ENCODE peak calls at places on chromosomes 5 and 9, in seven cellular contexts. H is endothelial cell, L is AG10803, W is Calu3, V is AG04450, J is thyroid gland, X is heart right ventricle. P is an unnamed sample.

GRCh38 chr5:92409131-92409530 is 1026.0 kb upstream of the ARRDC3 start:
- DNase-seq in H (no peak), L (peak), W (no peak), X (no peak), J (no peak), V (no peak), P (no peak)

GRCh38 chr5:94830520-94830919 is 212.1 kb downstream of the SLF1 start:
- DNase-seq in H (no peak), L (peak), V (no peak), W (no peak), X (no peak), J (no peak), P (no peak)

GRCh38 chr5:37771203-37771611 is 68.6 kb downstream of the GDNF start:
- DNase-seq in X (no peak), H (no peak), W (no peak), J (no peak), V (no peak), L (no peak), P (no peak)

GRCh38 chr9:89547000-89547399 is 49.1 kb upstream of the SEMA4D start:
- DNase-seq in W (no peak), H (no peak), L (no peak), J (no peak), X (no peak), V (no peak), P (no peak)

GRCh38 chr5:10666531-10667305 is 94.3 kb downstream of the DAP start:
- DNase-seq in W (no peak), H (no peak), V (no peak), J (no peak), L (no peak), X (no peak), P (no peak)

GRCh38 chr5:159601216-159601615 is 270.9 kb upstream of the IL12B start:
- DNase-seq in H (no peak), V (no peak), L (peak), X (no peak), W (no peak), J (no peak), P (no peak)

GRCh38 chr5:123450114-123450513 is 26.9 kb upstream of the CEP120 start:
- DNase-seq in V (no peak), L (no peak), X (no peak), H (no peak), W (no peak), J (no peak), P (no peak)

GRCh38 chr9:87950765-87951488 is 23.4 kb downstream of the CDK20 start:
- DNase-seq in H (no peak), W (peak), V (no peak), L (no peak), J (no peak), X (no peak), P (no peak)

GRCh38 chr5:172736524-172737135 is 34.4 kb downstream of the DUSP1 start:
- DNase-seq in L (no peak), W (no peak), J (no peak), H (no peak), X (no peak), V (no peak), P (no peak)

GRCh38 chr9:7216004-7216821 is 458.4 kb downstream of the KDM4C start:
- DNase-seq in W (peak), H (no peak), J (no peak), V (no peak), X (no peak), L (peak), P (no peak)

GRCh38 chr9:86985132-86985531 is 37.8 kb upstream of the GAS1 start:
- DNase-seq in J (no peak), V (no peak), H (no peak), L (no peak), W (no peak), X (no peak), P (no peak)

GRCh38 chr5:54558362-54558761 is 40.8 kb downstream of the SNX18 start:
- DNase-seq in W (no peak), V (no peak), L (no peak), X (no peak), J (no peak), H (no peak), P (no peak)

GRCh38 chr5:59416441-59416840 is 477.1 kb downstream of the PDE4D start:
- DNase-seq in L (peak), J (no peak), H (no peak), W (no peak), X (no peak), V (no peak), P (no peak)

GRCh38 chr9:85941617-85941930 is 628 bp downstream of the NAA35 start:
- DNase-seq in J (no peak), H (no peak), L (no peak), V (no peak), W (no peak), X (no peak), P (no peak)

GRCh38 chr9:85942913-85943729 is 2.2 kb downstream of the NAA35 start:
- DNase-seq in L (no peak), V (no peak), W (no peak), J (no peak), X (no peak), H (no peak), P (no peak)

GRCh38 chr9:85940275-85940831 is 593 bp upstream of the NAA35 start:
- DNase-seq in H (no peak), W (no peak), X (no peak), J (no peak), L (no peak), V (no peak), P (no peak)

GRCh38 chr9:85941966-85942912 is 1.3 kb downstream of the NAA35 start:
- DNase-seq in V (no peak), J (no peak), W (no peak), H (no peak), X (no peak), L (peak), P (no peak)

GRCh38 chr9:85940832-85941616 is at the start of gene NAA35:
- DNase-seq in V (peak), J (peak), H (peak), X (peak), W (peak), L (peak), P (peak)
- TF ChIP-seq CTCF in V (no peak), J (no peak), H (no peak), X (no peak), W (no peak), L (no peak), P (no peak)

GRCh38 chr5:34452170-34452828 is 203.8 kb upstream of the RAI14 start:
- DNase-seq in H (no peak), W (peak), V (peak), J (no peak), X (no peak), L (peak), P (no peak)
- TF ChIP-seq CTCF in H (peak), W (peak), V (peak), J (no peak), X (no peak), L (peak), P (peak)

DNA sequence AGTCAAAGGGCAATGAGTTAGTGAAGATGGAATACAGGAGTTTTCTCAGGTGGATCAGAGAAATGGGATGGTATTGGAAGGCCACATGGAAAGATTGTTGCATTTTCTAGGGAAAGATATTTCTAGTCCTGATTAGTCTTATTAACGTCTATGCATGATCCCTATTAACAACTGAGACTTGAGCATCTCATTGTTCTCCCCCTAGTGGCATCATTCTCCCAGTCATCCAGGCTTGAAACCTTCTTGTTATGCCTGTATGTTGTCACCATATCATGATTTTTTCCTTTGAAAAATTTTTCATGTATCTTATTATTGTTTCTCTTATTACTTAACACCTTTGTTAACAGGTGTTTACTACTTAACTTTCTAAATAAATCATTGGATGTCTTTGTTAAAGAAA is 34.4 kb downstream of the KIF2A start:
- DNase-seq in L (peak), J (no peak), V (no peak), X (no peak), H (no peak), W (no peak), P (no peak)
- TF ChIP-seq CTCF in L (peak), J (no peak), V (no peak), X (no peak), H (no peak), W (no peak), P (no peak)

GRCh38 chr5:44774279-44774880 is 34.4 kb upstream of the MRPS30 start:
- DNase-seq in J (no peak), W (no peak), L (peak), V (peak), H (no peak), X (no peak), P (peak)
- TF ChIP-seq CTCF in J (no peak), W (peak), L (peak), V (peak), H (peak), X (peak), P (peak)

GRCh38 chr9:121650220-121651013 is 1.0 kb upstream of the DAB2IP start:
- DNase-seq in H (peak), W (peak), X (peak), L (no peak), J (peak), V (peak), P (no peak)
- TF ChIP-seq CTCF in H (no peak), W (no peak), X (no peak), L (no peak), J (no peak), V (no peak), P (no peak)

GRCh38 chr5:132714456-132715307 is 22.7 kb downstream of the KIF3A start:
- DNase-seq in H (no peak), V (no peak), J (no peak), L (peak), W (no peak), X (no peak), P (no peak)
- TF ChIP-seq CTCF in H (peak), V (peak), J (no peak), L (peak), W (peak), X (peak), P (no peak)

DNA sequence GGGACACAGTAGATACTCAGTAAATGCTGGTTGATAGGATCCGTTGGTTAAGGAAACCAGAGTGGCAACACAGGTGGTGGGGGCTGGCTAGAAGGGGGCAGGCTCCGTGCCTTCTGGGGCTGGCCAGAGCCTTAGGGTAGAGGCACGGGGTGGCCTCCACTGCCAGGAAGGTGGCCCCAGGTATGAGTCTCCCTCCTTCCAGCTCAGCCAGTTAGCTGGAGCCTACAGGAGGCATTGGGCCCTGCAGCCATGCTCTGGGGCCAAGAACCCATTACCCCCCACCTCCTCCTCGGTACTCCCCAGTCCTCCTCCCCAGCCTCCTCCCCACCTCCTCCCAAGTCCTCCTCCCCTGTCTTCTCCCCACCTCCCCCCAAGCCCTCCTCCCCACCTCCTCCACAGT is 27.7 kb downstream of the CXXC5 start:
- DNase-seq in L (no peak), J (no peak), H (no peak), V (no peak), X (no peak), W (no peak), P (no peak)
- TF ChIP-seq CTCF in L (no peak), J (no peak), H (no peak), V (no peak), X (no peak), W (no peak), P (no peak)

P was measured in AG04449.